ENCODE peak calls at places on chromosomes 4 and X, in seven cellular contexts. F is progenitor cell of endocrine pancreas, X is stomach, Y is bronchial epithelial cell, L is heart right ventricle, Q is body of pancreas, B is brain microvascular endothelial cell. C is an unnamed sample.

GRCh38 chr4:113761682-113762060 is at the start of gene CAMK2D:
- DNase-seq in F (peak; percentile 71), Y (peak; percentile 74), L (peak; percentile 91), X (peak; percentile 86), B (peak; percentile 79), Q (peak; percentile 85), C (peak; percentile 89)

GRCh38 chr4:3810111-3810680 is 44.0 kb downstream of the ADRA2C start:
- DNase-seq in B (no peak), L (no peak), X (no peak), Q (no peak), F (no peak), Y (no peak), C (no peak)

GRCh38 chrX:21770631-21771321 is 12.9 kb upstream of the SMPX start:
- DNase-seq in Y (peak; percentile 24), L (no peak), X (no peak), F (no peak), Q (no peak), B (no peak), C (peak; percentile 65)

GRCh38 chr4:80646061-80646460 is 310.5 kb downstream of the CFAP299 start:
- DNase-seq in X (no peak), B (no peak), Q (no peak), L (no peak), F (no peak), Y (no peak), C (no peak)

GRCh38 chrX:38669425-38669824 is 108.1 kb downstream of the TSPAN7 start:
- DNase-seq in B (no peak), F (no peak), X (no peak), Y (no peak), L (no peak), Q (no peak), C (no peak)

GRCh38 chr4:7324651-7325121 is 110.0 kb downstream of the PSAPL1 start:
- DNase-seq in L (no peak), X (no peak), Y (no peak), B (no peak), Q (no peak), F (no peak), C (no peak)

GRCh38 chr4:145507636-145508035 is 26.0 kb downstream of the SMAD1 start:
- DNase-seq in F (no peak), B (no peak), Y (peak; percentile 96), Q (no peak), X (no peak), L (no peak), C (peak; percentile 54)

GRCh38 chrX:50067435-50068292 is 133.1 kb downstream of the AKAP4 start:
- DNase-seq in Y (peak; percentile 9), L (no peak), X (no peak), B (peak; percentile 40), F (peak; percentile 20), Q (peak; percentile 15), C (no peak)

GRCh38 chrX:120238947-120239346 is 11.7 kb upstream of the ZBTB33 start:
- DNase-seq in Y (peak; percentile 13), Q (no peak), L (no peak), F (no peak), X (no peak), B (no peak), C (no peak)

DNA sequence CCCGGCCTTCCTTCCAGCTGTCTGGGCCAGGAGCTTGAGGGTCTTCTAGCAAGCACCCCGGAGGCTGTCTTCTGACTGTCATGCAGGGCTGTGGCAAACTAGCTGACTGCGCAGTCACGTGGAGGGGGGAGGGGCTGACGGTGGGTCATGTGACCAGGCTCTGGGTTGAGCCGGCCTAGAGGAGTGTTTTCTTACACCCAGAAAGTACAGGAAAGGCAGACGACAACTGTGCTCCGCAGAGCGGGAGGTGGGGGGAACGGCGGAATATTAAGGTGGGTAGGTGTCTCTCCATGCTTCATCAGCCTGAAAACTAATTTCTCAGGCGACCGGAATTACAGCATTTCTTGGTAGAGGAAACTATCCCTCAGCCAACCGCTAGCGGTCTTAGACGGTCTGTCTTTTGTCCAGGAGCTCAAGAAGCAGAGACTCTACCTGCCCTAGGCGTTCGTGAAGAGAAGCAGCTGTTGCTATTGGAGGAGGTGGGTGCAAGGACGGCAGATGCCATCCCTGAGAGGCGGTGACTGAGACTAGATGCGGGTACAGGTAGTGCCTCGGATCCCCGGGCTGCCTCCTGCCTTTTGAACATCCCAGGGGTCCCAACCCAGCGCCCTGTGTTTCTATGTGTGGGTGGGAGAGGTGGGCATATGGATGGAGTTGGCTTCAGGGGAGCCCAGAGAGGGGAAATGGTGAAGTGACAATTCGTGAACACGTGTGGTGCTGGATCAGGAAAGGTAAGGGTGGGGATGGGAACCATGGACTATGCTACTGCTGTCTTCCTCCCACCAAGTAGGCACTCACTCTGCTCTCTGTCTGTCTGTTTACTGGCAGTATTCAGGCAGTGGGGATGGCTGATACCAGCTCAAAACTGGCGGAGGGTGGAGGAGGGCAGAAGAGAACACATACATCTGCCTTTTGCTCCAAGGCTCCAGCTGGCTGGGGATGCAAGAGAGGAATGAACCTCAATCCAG is 8.8 kb downstream of the GPRASP1 start:
- DNase-seq in L (peak; percentile 86), Q (peak; percentile 87), Y (peak; percentile 51), X (peak; percentile 84), B (peak; percentile 70), F (peak; percentile 58), C (no peak)
- TF ChIP-seq CTCF in L (no peak), Q (peak; percentile 32), Y (no peak), X (no peak), B (peak; percentile 44), F (no peak), C (no peak)

GRCh38 chrX:115549008-115549407 is 12.0 kb upstream of the PLS3 start:
- DNase-seq in L (no peak), Y (no peak), B (no peak), F (no peak), Q (no peak), X (no peak), C (no peak)

GRCh38 chrX:115553171-115553570 is 7.8 kb upstream of the PLS3 start:
- DNase-seq in Q (no peak), B (no peak), X (no peak), Y (no peak), F (no peak), L (no peak), C (no peak)

DNA sequence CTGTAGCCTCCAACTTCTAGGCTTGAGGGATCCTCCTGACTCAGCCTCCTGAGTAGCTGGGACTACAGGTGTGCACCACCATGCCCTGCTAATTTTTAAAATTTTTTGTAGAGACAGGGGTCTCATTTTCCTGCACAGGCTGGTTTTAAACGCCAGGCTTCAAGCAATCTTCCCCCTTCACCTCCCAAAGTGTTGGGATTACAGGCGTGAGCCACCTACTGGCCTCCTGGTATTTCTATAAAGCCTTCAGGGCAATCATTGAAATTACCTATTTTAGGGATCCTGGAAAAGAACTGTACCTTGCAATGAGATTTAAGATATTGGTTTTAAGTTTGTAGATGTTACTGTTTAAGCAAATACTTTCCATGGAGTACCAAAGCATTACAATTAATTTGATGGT is 13.5 kb upstream of the PLS3 start:
- DNase-seq in Q (no peak), L (no peak), X (no peak), F (no peak), B (no peak), Y (no peak), C (no peak)
- TF ChIP-seq CTCF in Q (no peak), L (no peak), X (no peak), F (peak; percentile 41), B (peak; percentile 44), Y (no peak), C (peak; percentile 9)

DNA sequence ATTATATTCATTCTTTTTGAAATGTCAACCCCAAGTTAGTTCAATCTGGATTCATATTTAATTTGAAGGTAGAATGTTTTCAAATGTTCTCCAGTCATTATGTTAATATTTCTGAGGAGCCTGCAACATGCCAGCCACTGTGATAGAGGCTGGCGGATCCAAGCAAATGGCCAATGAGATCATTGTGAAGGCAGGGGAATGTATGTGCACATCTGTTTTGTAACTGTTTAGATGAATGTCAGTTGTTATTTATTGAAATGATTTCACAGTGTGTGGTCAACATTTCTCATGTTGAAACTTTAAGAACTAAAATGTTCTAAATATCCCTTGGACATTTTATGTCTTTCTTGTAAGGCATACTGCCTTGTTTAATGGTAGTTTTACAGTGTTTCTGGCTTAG is 1.6 kb downstream of the CXCL1 start:
- DNase-seq in B (no peak), Q (no peak), Y (peak; percentile 55), L (no peak), F (no peak), X (no peak), C (no peak)
- TF ChIP-seq CTCF in B (no peak), Q (no peak), Y (no peak), L (no peak), F (no peak), X (no peak), C (no peak)

GRCh38 chr4:15777697-15778096 is 431 bp upstream of the CD38 start:
- DNase-seq in Q (no peak), B (no peak), Y (no peak), L (no peak), X (no peak), F (no peak), C (no peak)

GRCh38 chr4:15776871-15777648 is 1.1 kb upstream of the CD38 start:
- DNase-seq in Q (no peak), L (peak; percentile 29), X (no peak), B (no peak), Y (no peak), F (no peak), C (no peak)

GRCh38 chr4:15779336-15779735 is 1.2 kb downstream of the CD38 start:
- DNase-seq in Q (peak; percentile 16), Y (peak; percentile 71), X (no peak), F (no peak), B (peak; percentile 59), L (peak; percentile 58), C (peak; percentile 81)

GRCh38 chr4:15778742-15779231 is 659 bp downstream of the CD38 start:
- DNase-seq in Q (peak; percentile 25), B (peak; percentile 28), Y (no peak), F (no peak), L (peak; percentile 18), X (no peak), C (no peak)

DNA sequence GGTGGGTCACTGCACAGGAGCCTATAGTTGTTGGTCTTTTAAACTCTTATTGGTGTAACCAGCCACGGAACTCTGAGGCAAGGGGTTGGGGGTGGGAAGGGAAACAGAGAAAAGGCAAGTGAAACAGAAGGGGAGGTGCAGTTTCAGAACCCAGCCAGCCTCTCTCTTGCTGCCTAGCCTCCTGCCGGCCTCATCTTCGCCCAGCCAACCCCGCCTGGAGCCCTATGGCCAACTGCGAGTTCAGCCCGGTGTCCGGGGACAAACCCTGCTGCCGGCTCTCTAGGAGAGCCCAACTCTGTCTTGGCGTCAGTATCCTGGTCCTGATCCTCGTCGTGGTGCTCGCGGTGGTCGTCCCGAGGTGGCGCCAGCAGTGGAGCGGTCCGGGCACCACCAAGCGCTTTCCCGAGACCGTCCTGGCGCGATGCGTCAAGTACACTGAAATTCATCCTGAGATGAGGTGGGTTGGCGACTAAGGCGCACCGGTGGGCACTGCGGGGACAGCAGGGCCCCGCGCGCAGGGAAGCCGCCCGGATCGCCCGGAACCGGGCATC is at the start of gene CD38:
- DNase-seq in Q (no peak), L (peak; percentile 15), F (no peak), B (peak; percentile 8), X (no peak), Y (no peak), C (no peak)
- TF ChIP-seq CTCF in Q (no peak), L (no peak), F (no peak), B (no peak), X (no peak), Y (no peak), C (no peak)